ENCODE peak calls at places on chromosomes 12 and 14, in six cellular contexts. E is stimulated activated CD8-positive, alpha-beta memory T cell treated with anti-CD3 and anti-CD28 coated beads, Interleukin-2, amount 100 ng/mL, for 1 hour; F is NCI-H460; W is left cardiac atrium; K is lower leg skin; P is hippocampal formation. H is an unnamed sample.

GRCh38 chr12:115504241-115504941 is 773.1 kb downstream of the MED13L start:
- DNase-seq in K (no peak), F (no peak), E (no peak), W (no peak), P (no peak), H (no peak)

GRCh38 chr14:105045710-105046326 is 19.4 kb downstream of the GPR132 start:
- DNase-seq in W (peak), E (peak), K (peak), P (peak), F (peak), H (peak)

GRCh38 chr12:41205070-41205715 is 17.1 kb downstream of the PDZRN4 start:
- DNase-seq in P (no peak), K (no peak), F (no peak), W (no peak), E (no peak), H (no peak)

GRCh38 chr12:119742700-119743099 is 74.8 kb downstream of the PRKAB1 start:
- DNase-seq in E (no peak), W (no peak), F (no peak), K (no peak), P (no peak), H (no peak)

GRCh38 chr12:65464930-65465329 is 186.4 kb downstream of the MSRB3 start:
- DNase-seq in E (no peak), W (no peak), F (no peak), K (no peak), P (no peak), H (no peak)

GRCh38 chr12:33609910-33610309 is 170.3 kb upstream of the SYT10 start:
- DNase-seq in K (no peak), P (no peak), F (no peak), W (no peak), E (no peak), H (no peak)

GRCh38 chr14:91363776-91364523 is 53.7 kb downstream of the CCDC88C start:
- DNase-seq in F (no peak), E (no peak), K (no peak), P (no peak), W (no peak), H (no peak)

GRCh38 chr14:56487090-56487667 is 92.4 kb upstream of the TMEM260 start:
- DNase-seq in P (no peak), K (no peak), F (peak), W (no peak), E (no peak), H (no peak)

GRCh38 chr12:127381043-127381668 is 885.8 kb upstream of the TMEM132C start:
- DNase-seq in F (peak), P (peak), E (no peak), W (peak), K (no peak), H (peak)

GRCh38 chr12:130715996-130716917 is at the start of gene RIMBP2:
- DNase-seq in F (peak), K (peak), W (no peak), E (no peak), P (peak), H (no peak)

GRCh38 chr12:56188786-56189335 is 422 bp downstream of the SMARCC2 start:
- DNase-seq in F (no peak), E (peak), K (no peak), W (no peak), P (no peak), H (no peak)

GRCh38 chr14:24274101-24274543 is 2.7 kb upstream of the RABGGTA start:
- DNase-seq in W (no peak), F (no peak), P (no peak), K (no peak), E (no peak), H (no peak)

H was measured in esophagus muscularis mucosa.